ENCODE peak calls at places on chromosomes 7 and 10, in six cellular contexts. One of them, this sample, is unnamed.

GRCh38 chr10:95260909-95261552 is 29.8 kb downstream of the PDLIM1 start:
- DNase-seq in NCI-H1417: no peak
- DNase-seq in neural crest cell: no peak
- DNase-seq in NCI-H1694 treated with DMSO at 0.1 percent for 48 hours: no peak
- DNase-seq in HEK293T: no peak
- DNase-seq in Calu3: no peak
- DNase-seq in this sample: no peak

GRCh38 chr7:102883098-102883860 is 29.5 kb upstream of the LRRC17 start:
- DNase-seq in NCI-H1417: no peak
- DNase-seq in neural crest cell: no peak
- DNase-seq in NCI-H1694 treated with DMSO at 0.1 percent for 48 hours: no peak
- DNase-seq in HEK293T: no peak
- DNase-seq in Calu3: no peak
- DNase-seq in this sample: no peak

GRCh38 chr10:68327889-68328786 is 3.7 kb upstream of the HNRNPH3 start:
- DNase-seq in NCI-H1417: no peak
- DNase-seq in neural crest cell: no peak
- DNase-seq in HEK293T: peak
- DNase-seq in NCI-H1694 treated with DMSO at 0.1 percent for 48 hours: peak
- DNase-seq in Calu3: no peak
- DNase-seq in this sample: no peak

GRCh38 chr10:85916192-85916747 is 450.3 kb downstream of the GRID1 start:
- DNase-seq in HEK293T: no peak
- DNase-seq in NCI-H1417: no peak
- DNase-seq in NCI-H1694 treated with DMSO at 0.1 percent for 48 hours: no peak
- DNase-seq in neural crest cell: no peak
- DNase-seq in Calu3: no peak
- DNase-seq in this sample: no peak

GRCh38 chr10:106450966-106451365 is 713.5 kb downstream of the SORCS1 start:
- DNase-seq in NCI-H1694 treated with DMSO at 0.1 percent for 48 hours: no peak
- DNase-seq in HEK293T: no peak
- DNase-seq in neural crest cell: no peak
- DNase-seq in Calu3: no peak
- DNase-seq in NCI-H1417: no peak
- DNase-seq in this sample: no peak

GRCh38 chr10:31942892-31943291 is 14.3 kb upstream of the ARHGAP12 start:
- DNase-seq in Calu3: peak
- DNase-seq in HEK293T: no peak
- DNase-seq in NCI-H1694 treated with DMSO at 0.1 percent for 48 hours: no peak
- DNase-seq in neural crest cell: no peak
- DNase-seq in NCI-H1417: no peak
- DNase-seq in this sample: no peak

GRCh38 chr10:63628526-63629362 is 107.5 kb downstream of the REEP3 start:
- DNase-seq in Calu3: peak
- DNase-seq in NCI-H1417: peak
- DNase-seq in NCI-H1694 treated with DMSO at 0.1 percent for 48 hours: peak
- DNase-seq in neural crest cell: peak
- DNase-seq in HEK293T: peak
- DNase-seq in this sample: peak

GRCh38 chr7:43782768-43783555 is 24.5 kb downstream of the BLVRA start:
- DNase-seq in Calu3: no peak
- DNase-seq in neural crest cell: no peak
- DNase-seq in NCI-H1694 treated with DMSO at 0.1 percent for 48 hours: no peak
- DNase-seq in NCI-H1417: no peak
- DNase-seq in HEK293T: no peak
- DNase-seq in this sample: no peak

GRCh38 chr10:17474595-17474994 is 20.2 kb upstream of the ST8SIA6 start:
- DNase-seq in Calu3: no peak
- DNase-seq in NCI-H1694 treated with DMSO at 0.1 percent for 48 hours: no peak
- DNase-seq in NCI-H1417: no peak
- DNase-seq in neural crest cell: no peak
- DNase-seq in HEK293T: no peak
- DNase-seq in this sample: peak

GRCh38 chr7:12418452-12418851 is 14.8 kb upstream of the VWDE start:
- DNase-seq in NCI-H1694 treated with DMSO at 0.1 percent for 48 hours: no peak
- DNase-seq in neural crest cell: no peak
- DNase-seq in HEK293T: no peak
- DNase-seq in Calu3: no peak
- DNase-seq in NCI-H1417: no peak
- DNase-seq in this sample: no peak

GRCh38 chr7:101547022-101547915 is 81.8 kb downstream of the MYL10 start:
- DNase-seq in neural crest cell: no peak
- DNase-seq in NCI-H1417: no peak
- DNase-seq in HEK293T: no peak
- DNase-seq in NCI-H1694 treated with DMSO at 0.1 percent for 48 hours: no peak
- DNase-seq in Calu3: no peak
- DNase-seq in this sample: no peak

GRCh38 chr7:101035941-101036340 is 16.1 kb downstream of the MUC17 start:
- DNase-seq in HEK293T: no peak
- DNase-seq in neural crest cell: no peak
- DNase-seq in NCI-H1694 treated with DMSO at 0.1 percent for 48 hours: no peak
- DNase-seq in Calu3: no peak
- DNase-seq in NCI-H1417: no peak
- DNase-seq in this sample: no peak

GRCh38 chr10:30775779-30776591 is 146.4 kb upstream of the LYZL2 start:
- DNase-seq in HEK293T: no peak
- DNase-seq in NCI-H1417: no peak
- DNase-seq in neural crest cell: no peak
- DNase-seq in NCI-H1694 treated with DMSO at 0.1 percent for 48 hours: no peak
- DNase-seq in Calu3: no peak
- DNase-seq in this sample: no peak

GRCh38 chr7:151157645-151158329 is 9.7 kb downstream of the GBX1 start:
- DNase-seq in NCI-H1417: no peak
- DNase-seq in Calu3: no peak
- DNase-seq in neural crest cell: no peak
- DNase-seq in HEK293T: no peak
- DNase-seq in NCI-H1694 treated with DMSO at 0.1 percent for 48 hours: no peak
- DNase-seq in this sample: no peak

GRCh38 chr10:23656735-23657134 is 217.9 kb downstream of the OTUD1 start:
- DNase-seq in HEK293T: peak
- DNase-seq in NCI-H1694 treated with DMSO at 0.1 percent for 48 hours: no peak
- DNase-seq in neural crest cell: no peak
- DNase-seq in NCI-H1417: no peak
- DNase-seq in Calu3: no peak
- DNase-seq in this sample: no peak

GRCh38 chr7:144780071-144780608 is 55.7 kb downstream of the TPK1 start:
- DNase-seq in NCI-H1417: no peak
- DNase-seq in Calu3: no peak
- DNase-seq in NCI-H1694 treated with DMSO at 0.1 percent for 48 hours: no peak
- DNase-seq in HEK293T: no peak
- DNase-seq in neural crest cell: no peak
- DNase-seq in this sample: no peak

GRCh38 chr10:26214004-26214403 is 2.6 kb upstream of the GAD2 start:
- DNase-seq in NCI-H1694 treated with DMSO at 0.1 percent for 48 hours: no peak
- DNase-seq in HEK293T: no peak
- DNase-seq in neural crest cell: no peak
- DNase-seq in NCI-H1417: no peak
- DNase-seq in Calu3: no peak
- DNase-seq in this sample: no peak

GRCh38 chr10:3091346-3091787 is 24.0 kb downstream of the PFKP start:
- DNase-seq in neural crest cell: no peak
- DNase-seq in HEK293T: no peak
- DNase-seq in NCI-H1417: no peak
- DNase-seq in Calu3: peak
- DNase-seq in NCI-H1694 treated with DMSO at 0.1 percent for 48 hours: no peak
- DNase-seq in this sample: no peak

GRCh38 chr10:86647773-86648705 is 6.3 kb upstream of the OPN4 start:
- DNase-seq in Calu3: no peak
- DNase-seq in NCI-H1694 treated with DMSO at 0.1 percent for 48 hours: no peak
- DNase-seq in HEK293T: no peak
- DNase-seq in NCI-H1417: no peak
- DNase-seq in neural crest cell: no peak
- DNase-seq in this sample: no peak

GRCh38 chr7:106613861-106614560 is 46.9 kb downstream of the CCDC71L start:
- DNase-seq in NCI-H1417: no peak
- DNase-seq in NCI-H1694 treated with DMSO at 0.1 percent for 48 hours: no peak
- DNase-seq in Calu3: no peak
- DNase-seq in HEK293T: no peak
- DNase-seq in neural crest cell: no peak
- DNase-seq in this sample: no peak

GRCh38 chr10:97664282-97664850 is 22.7 kb downstream of the AVPI1 start:
- DNase-seq in NCI-H1417: no peak
- DNase-seq in neural crest cell: no peak
- DNase-seq in HEK293T: no peak
- DNase-seq in NCI-H1694 treated with DMSO at 0.1 percent for 48 hours: no peak
- DNase-seq in Calu3: no peak
- DNase-seq in this sample: no peak

GRCh38 chr7:134865001-134865845 is 85.8 kb downstream of the CALD1 start:
- DNase-seq in NCI-H1694 treated with DMSO at 0.1 percent for 48 hours: no peak
- DNase-seq in NCI-H1417: no peak
- DNase-seq in HEK293T: no peak
- DNase-seq in neural crest cell: no peak
- DNase-seq in Calu3: no peak
- DNase-seq in this sample: no peak

GRCh38 chr7:116511552-116512523 is 12.3 kb downstream of the CAV2 start:
- DNase-seq in NCI-H1694 treated with DMSO at 0.1 percent for 48 hours: peak
- DNase-seq in neural crest cell: no peak
- DNase-seq in NCI-H1417: peak
- DNase-seq in HEK293T: no peak
- DNase-seq in Calu3: no peak
- DNase-seq in this sample: no peak

GRCh38 chr10:58081353-58081752 is 186.3 kb downstream of the IPMK start:
- DNase-seq in neural crest cell: no peak
- DNase-seq in Calu3: peak
- DNase-seq in HEK293T: no peak
- DNase-seq in NCI-H1417: no peak
- DNase-seq in NCI-H1694 treated with DMSO at 0.1 percent for 48 hours: no peak
- DNase-seq in this sample: no peak

GRCh38 chr10:48456361-48456804 is 148.5 kb downstream of the ARHGAP22 start:
- DNase-seq in Calu3: no peak
- DNase-seq in NCI-H1694 treated with DMSO at 0.1 percent for 48 hours: no peak
- DNase-seq in HEK293T: no peak
- DNase-seq in neural crest cell: no peak
- DNase-seq in NCI-H1417: no peak
- DNase-seq in this sample: no peak

GRCh38 chr10:60942604-60943269 is 1.2 kb downstream of the RHOBTB1 start:
- DNase-seq in HEK293T: no peak
- DNase-seq in NCI-H1694 treated with DMSO at 0.1 percent for 48 hours: no peak
- DNase-seq in neural crest cell: no peak
- DNase-seq in NCI-H1417: no peak
- DNase-seq in Calu3: peak
- DNase-seq in this sample: peak